ENCODE peak calls at places on chromosome 15, in five cellular contexts. I is mesendoderm, Z is IMR-90, B is trophoblast cell, A is H9. O is an unnamed sample. For H3K27me3 and H3K4me1, the result is how much of the 10 kb centered on the place peaks cover.

GRCh38 chr15:58929891-58930416 is 3.5 kb downstream of the SLTM start:
- DNase-seq in I (no peak), Z (no peak), B (no peak), A (peak), O (no peak)

GRCh38 chr15:79682285-79682684 is 214.5 kb downstream of the MTHFS start:
- DNase-seq in I (no peak), Z (peak), B (no peak), A (no peak), O (no peak)

GRCh38 chr15:57914350-57915055 is 151.0 kb downstream of the ALDH1A2 start:
- DNase-seq in I (no peak), Z (no peak), B (no peak), A (no peak), O (no peak)

GRCh38 chr15:95086543-95087252 is 855.3 kb downstream of the MCTP2 start:
- DNase-seq in I (peak), Z (peak), B (peak), A (no peak), O (no peak)

GRCh38 chr15:96893159-96893906 is 562.8 kb downstream of the NR2F2 start:
- DNase-seq in I (peak), Z (no peak), B (no peak), A (no peak), O (peak)

GRCh38 chr15:99042909-99043308 is 35.3 kb upstream of the PGPEP1L start:
- DNase-seq in I (no peak), Z (no peak), B (no peak), A (no peak), O (no peak)

GRCh38 chr15:79283252-79284048 is 928 bp downstream of the ANKRD34C start:
- DNase-seq in I (peak), Z (peak), B (peak), A (peak), O (peak)

GRCh38 chr15:29034151-29034550 is 148.4 kb downstream of the APBA2 start:
- DNase-seq in I (peak), Z (peak), B (no peak), A (no peak), O (no peak)

GRCh38 chr15:59339252-59339672 is 33.4 kb downstream of the MYO1E start:
- DNase-seq in I (no peak), Z (no peak), B (no peak), A (no peak), O (no peak)

GRCh38 chr15:68230157-68231100 is 901 bp upstream of the CLN6 start:
- DNase-seq in I (no peak), Z (peak), B (peak), A (no peak), O (no peak)

GRCh38 chr15:85592148-85592547 is 202.6 kb downstream of the KLHL25 start:
- DNase-seq in I (no peak), Z (peak), B (peak), A (no peak), O (no peak)

GRCh38 chr15:98914626-98915025 is 93.0 kb downstream of the PGPEP1L start:
- DNase-seq in I (no peak), Z (peak), B (peak), A (no peak), O (no peak)

GRCh38 chr15:98428253-98428989 is 219.9 kb upstream of the IGF1R start:
- DNase-seq in I (peak), Z (peak), B (peak), A (peak), O (peak)

GRCh38 chr15:72037321-72037720 is 80.6 kb downstream of the MYO9A start:
- DNase-seq in I (no peak), Z (peak), B (no peak), A (no peak), O (no peak)

GRCh38 chr15:44033894-44034293 is 161.2 kb downstream of the FRMD5 start:
- DNase-seq in I (peak), Z (peak), B (no peak), A (no peak), O (no peak)

GRCh38 chr15:59169337-59169736 is 37.3 kb upstream of the LDHAL6B start:
- DNase-seq in I (peak), Z (peak), B (no peak), A (no peak), O (no peak)

GRCh38 chr15:77464129-77464865 is 43.6 kb downstream of the HMG20A start:
- DNase-seq in I (no peak), Z (peak), B (no peak), A (no peak), O (no peak)

GRCh38 chr15:66400351-66400774 is 13.7 kb downstream of the MAP2K1 start:
- DNase-seq in I (no peak), Z (peak), B (no peak), A (no peak), O (no peak)

GRCh38 chr15:65044724-65045481 is at the start of gene SLC51B:
- DNase-seq in I (no peak), Z (no peak), B (no peak), A (no peak), O (no peak)

GRCh38 chr15:66252411-66253295 is 897 bp downstream of the MEGF11 start:
- DNase-seq in I (peak), Z (no peak), B (peak), A (peak), O (peak)

GRCh38 chr15:87021771-87022170 is 942.1 kb downstream of the AGBL1 start:
- DNase-seq in I (no peak), Z (no peak), B (no peak), A (no peak), O (no peak)

GRCh38 chr15:52326758-52327157 is 31.2 kb upstream of the MYO5C start:
- DNase-seq in I (no peak), Z (peak), B (no peak), A (no peak), O (no peak)

GRCh38 chr15:76185716-76186115 is 125.6 kb downstream of the ETFA start:
- DNase-seq in I (peak), Z (peak), B (peak), A (peak), O (peak)

GRCh38 chr15:86572368-86572841 is 492.7 kb downstream of the AGBL1 start:
- DNase-seq in I (no peak), Z (no peak), B (no peak), A (peak), O (no peak)

GRCh38 chr15:100275641-100276040 is 66.1 kb downstream of the ADAMTS17 start:
- DNase-seq in I (no peak), Z (no peak), B (no peak), A (no peak), O (no peak)

GRCh38 chr15:36757189-36757814 is 177.9 kb downstream of the CDIN1 start:
- DNase-seq in I (no peak), Z (peak), B (no peak), A (no peak), O (no peak)

GRCh38 chr15:84762840-84763572 is 14.6 kb downstream of the ZNF592 start:
- DNase-seq in I (no peak), Z (no peak), B (no peak), A (no peak), O (no peak)

GRCh38 chr15:33526532-33526931 is 215.8 kb downstream of the RYR3 start:
- DNase-seq in I (no peak), Z (no peak), B (no peak), A (no peak), O (no peak)

GRCh38 chr15:31382693-31383005 is 56.0 kb downstream of the KLF13 start:
- DNase-seq in I (no peak), Z (no peak), B (no peak), A (no peak), O (no peak)

GRCh38 chr15:52236015-52236414 is 44.8 kb upstream of the GNB5 start:
- DNase-seq in I (peak), Z (no peak), B (no peak), A (no peak), O (no peak)

GRCh38 chr15:50767332-50767861 is 1.9 kb upstream of the SPPL2A start:
- DNase-seq in I (no peak), Z (no peak), B (no peak), A (no peak), O (no peak)

GRCh38 chr15:68298882-68299381 is 21.4 kb downstream of the FEM1B start:
- DNase-seq in I (no peak), Z (no peak), B (no peak), A (no peak), O (no peak)

GRCh38 chr15:33292718-33293307 is 18.0 kb upstream of the RYR3 start:
- DNase-seq in I (peak), Z (peak), B (peak), A (peak), O (peak)

GRCh38 chr15:84980196-84981053 is 1.2 kb upstream of the PDE8A start:
- DNase-seq in I (peak), Z (peak), B (peak), A (peak), O (peak)

GRCh38 chr15:51708013-51708412 is 26.7 kb downstream of the SCG3 start:
- DNase-seq in I (no peak), Z (no peak), B (no peak), A (no peak), O (no peak)

DNA sequence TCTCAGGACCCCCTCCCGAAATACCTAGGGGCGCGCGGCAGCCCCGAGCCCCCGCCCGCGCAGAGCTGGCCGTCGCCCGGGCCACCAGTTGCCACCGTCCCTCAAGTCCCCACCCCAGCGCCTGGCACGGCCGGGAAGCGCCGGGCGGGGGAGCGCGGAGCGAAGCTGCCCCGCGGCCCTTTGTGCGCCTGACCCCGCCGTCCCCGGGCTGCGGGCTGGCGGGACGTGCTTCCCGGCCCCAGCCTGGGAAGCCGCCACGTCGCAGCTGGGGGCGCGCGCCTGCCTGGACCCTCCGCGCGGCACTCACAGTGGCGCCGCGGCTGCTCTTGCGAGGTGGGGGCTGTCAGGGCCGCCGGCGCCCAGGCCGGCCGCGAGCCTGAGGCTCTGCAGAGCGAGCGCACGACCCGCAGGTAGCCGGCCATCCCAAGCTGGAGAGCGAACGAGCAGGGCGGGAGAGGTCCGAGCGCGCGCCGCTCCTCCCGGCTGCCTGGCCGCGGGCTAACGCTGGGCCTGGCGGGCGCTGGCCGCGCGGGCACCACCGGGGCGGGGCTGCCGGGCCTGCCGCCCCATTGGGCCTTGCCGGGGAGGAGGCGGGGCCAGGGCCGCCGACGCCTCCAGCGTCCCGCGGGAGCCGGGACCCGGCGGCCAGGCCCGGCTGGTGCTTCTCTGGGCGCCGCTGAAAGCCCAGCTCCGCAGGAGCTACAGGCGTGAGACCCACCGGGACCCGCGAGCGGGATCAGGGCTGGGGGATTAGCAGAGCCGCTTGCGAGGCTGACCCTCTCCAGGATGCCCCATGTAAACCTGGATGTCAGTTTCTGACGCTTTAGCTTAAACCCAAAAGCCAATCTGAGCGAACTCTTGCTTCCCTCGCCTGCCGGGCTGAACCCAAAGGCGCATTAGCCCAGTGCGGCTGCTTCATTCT is at the start of gene IDH2:
- DNase-seq in I (peak), Z (peak), B (peak), A (peak), O (peak)
- H3K27me3 ChIP-seq in I (under half), Z (under half), B (under half), A (under half), O (under half)

GRCh38 chr15:39304931-39305728 is 275.7 kb upstream of the THBS1 start:
- DNase-seq in I (no peak), Z (no peak), B (no peak), A (no peak), O (no peak)
- H3K4me1 ChIP-seq in I (under half), Z (under half), B (under half), A (under half), O (under half)

GRCh38 chr15:63192604-63193206 is 3.3 kb downstream of the RAB8B start:
- DNase-seq in I (no peak), Z (no peak), B (no peak), A (no peak), O (no peak)
- H2BK120ac ChIP-seq in I (no peak), Z (no peak), B (no peak), A (no peak), O (no peak)

GRCh38 chr15:54088837-54089236 is 110.6 kb downstream of the UNC13C start:
- DNase-seq in I (no peak), Z (no peak), B (no peak), A (no peak), O (no peak)
- H3K27me3 ChIP-seq in I (under half), Z (under half), B (under half), A (under half), O (under half)

DNA sequence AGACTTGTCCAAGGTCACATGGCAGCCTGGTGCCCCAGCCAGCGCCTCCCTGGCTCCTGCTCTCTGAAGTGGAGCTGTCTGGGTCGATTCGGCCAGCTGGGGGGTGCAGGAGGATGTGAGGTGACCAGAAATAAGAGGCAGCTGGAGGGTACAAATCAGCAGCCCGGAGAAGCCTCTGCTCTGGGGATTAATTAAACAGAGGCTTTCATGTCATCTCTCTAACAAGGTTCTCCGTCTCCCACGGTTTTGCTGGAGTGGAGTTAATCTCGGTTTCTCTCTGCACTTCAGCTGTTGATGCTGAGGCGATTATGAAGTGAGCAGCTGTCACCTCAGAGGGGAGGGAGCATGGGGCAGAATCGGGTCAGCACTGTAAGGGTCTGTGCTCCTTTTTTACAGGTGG is 236.8 kb downstream of the TLE3 start:
- DNase-seq in I (no peak), Z (no peak), B (no peak), A (no peak), O (no peak)
- H3K4me1 ChIP-seq in I (under half), Z (under half), B (under half), A (under half), O (under half)

GRCh38 chr15:74301583-74302374 is 65.7 kb downstream of the CCDC33 start:
- DNase-seq in I (no peak), Z (no peak), B (no peak), A (no peak), O (no peak)
- H2BK120ac ChIP-seq in I (no peak), Z (no peak), B (no peak), A (no peak), O (peak)

O was measured in neuronal stem cell.